ENCODE peak calls at places on chromosomes 12 and 14, in ten cellular contexts. O is stimulated activated CD8-positive, alpha-beta memory T cell treated with anti-CD3 and anti-CD28 coated beads, Interleukin-12 subunit alpha, Interleukin-12 subunit beta, amount 100 ng/mL, for 1 hour; K is epithelial cell of prostate; I is neural progenitor cell; Y is Caco-2; N is activated B cell treated with CpG ODN at 0.5 μM for 24 hours; Z is ACHN; F is activated naive CD4-positive, alpha-beta T cell treated with Interleukin-2 at 50 U/mL for 16 hours; G is NCI-H774; R is heart right ventricle. P is an unnamed sample.

GRCh38 chr12:116299548-116300150 is 22.2 kb upstream of the MED13L start:
- DNase-seq in Z (no peak), G (no peak), I (no peak), F (no peak), K (no peak), R (no peak), Y (no peak), N (no peak), O (no peak), P (no peak)

GRCh38 chr12:66962316-66962715 is 283.4 kb upstream of the GRIP1 start:
- DNase-seq in Z (no peak), R (no peak), F (no peak), G (no peak), N (no peak), I (no peak), K (no peak), O (no peak), Y (no peak), P (no peak)

GRCh38 chr12:78797201-78797931 is 67.2 kb upstream of the SYT1 start:
- DNase-seq in Z (no peak), K (no peak), Y (no peak), O (no peak), N (no peak), F (no peak), R (no peak), I (no peak), G (no peak), P (no peak)

GRCh38 chr14:92726135-92726932 is 22.1 kb downstream of the LGMN start:
- DNase-seq in K (peak; percentile 78), I (no peak), O (no peak), F (peak; percentile 46), N (no peak), R (peak; percentile 62), G (no peak), Y (peak; percentile 30), Z (peak; percentile 42), P (no peak)

GRCh38 chr12:52249041-52249461 is 16.0 kb downstream of the KRT7 start:
- DNase-seq in F (no peak), K (no peak), Z (no peak), I (no peak), Y (no peak), O (no peak), R (peak; percentile 58), N (no peak), G (no peak), P (no peak)

GRCh38 chr14:90298230-90298629 is 33.5 kb downstream of the NRDE2 start:
- DNase-seq in G (no peak), N (no peak), O (no peak), K (no peak), R (no peak), Y (no peak), F (no peak), I (no peak), Z (no peak), P (no peak)

GRCh38 chr12:89768586-89769482 is 60.2 kb upstream of the ATP2B1 start:
- DNase-seq in G (no peak), N (no peak), Z (peak; percentile 24), F (peak; percentile 34), R (no peak), I (no peak), Y (peak; percentile 23), K (peak; percentile 98), O (no peak), P (no peak)

GRCh38 chr12:131990066-131990979 is 40.6 kb downstream of the EP400 start:
- DNase-seq in Y (no peak), O (no peak), Z (peak; percentile 95), K (no peak), R (no peak), F (no peak), G (no peak), N (no peak), I (peak; percentile 89), P (no peak)

GRCh38 chr12:71626768-71627167 is 36.9 kb downstream of the ZFC3H1 start:
- DNase-seq in O (no peak), G (no peak), R (no peak), F (no peak), N (no peak), I (no peak), Z (no peak), K (no peak), Y (no peak), P (no peak)

GRCh38 chr12:132766380-132767085 is 4.9 kb upstream of the ANKLE2 start:
- DNase-seq in N (no peak), K (no peak), F (no peak), Y (no peak), Z (no peak), G (no peak), O (no peak), R (peak; percentile 77), I (no peak), P (no peak)

GRCh38 chr12:65460076-65460475 is 181.6 kb downstream of the MSRB3 start:
- DNase-seq in O (no peak), N (no peak), I (peak; percentile 53), Z (no peak), G (no peak), K (no peak), R (no peak), Y (no peak), F (no peak), P (no peak)

GRCh38 chr14:35470775-35471174 is 63.2 kb upstream of the INSM2 start:
- DNase-seq in N (no peak), R (no peak), F (no peak), O (no peak), Y (peak; percentile 13), I (peak; percentile 49), K (no peak), Z (peak; percentile 14), G (no peak), P (peak; percentile 2)

GRCh38 chr14:100015251-100015655 is 50.0 kb upstream of the EVL start:
- DNase-seq in R (no peak), N (no peak), F (no peak), Z (no peak), I (no peak), G (no peak), O (no peak), Y (no peak), K (no peak), P (no peak)

GRCh38 chr12:89709994-89710872 is 1.6 kb upstream of the ATP2B1 start:
- DNase-seq in K (no peak), Y (peak; percentile 70), N (no peak), F (no peak), O (no peak), Z (no peak), R (peak; percentile 67), I (peak; percentile 77), G (peak; percentile 77), P (no peak)

GRCh38 chr14:49598479-49599301 is at the start of gene LRR1:
- DNase-seq in Y (peak; percentile 94), N (peak; percentile 94), K (peak; percentile 39), F (peak; percentile 90), I (peak; percentile 86), Z (peak; percentile 86), R (peak; percentile 89), G (peak; percentile 68), O (peak; percentile 72), P (peak; percentile 76)

GRCh38 chr14:102234331-102235264 is 70.4 kb downstream of the MOK start:
- DNase-seq in O (no peak), I (no peak), R (no peak), Z (no peak), G (no peak), N (no peak), K (no peak), F (no peak), Y (no peak), P (no peak)

GRCh38 chr12:19739195-19739776 is 300.0 kb downstream of the AEBP2 start:
- DNase-seq in O (peak; percentile 4), G (peak; percentile 33), R (no peak), Z (peak; percentile 67), F (peak; percentile 15), N (no peak), K (no peak), I (peak; percentile 61), Y (peak; percentile 59), P (peak; percentile 24)

GRCh38 chr12:116532428-116532827 is 26.8 kb upstream of the MAP1LC3B2 start:
- DNase-seq in Y (no peak), K (no peak), G (no peak), I (no peak), N (no peak), Z (no peak), O (no peak), R (no peak), F (no peak), P (no peak)

GRCh38 chr12:2648406-2648805 is 146.4 kb upstream of the FKBP4 start:
- DNase-seq in R (no peak), I (no peak), F (no peak), N (no peak), Y (no peak), K (no peak), Z (no peak), O (no peak), G (no peak), P (no peak)

GRCh38 chr14:33938131-33938949 is 12.5 kb downstream of the EGLN3 start:
- DNase-seq in R (peak; percentile 86), K (peak; percentile 12), O (no peak), Y (no peak), I (peak; percentile 82), Z (no peak), F (no peak), N (no peak), G (peak; percentile 86), P (no peak)

GRCh38 chr12:18753481-18754117 is 15.7 kb downstream of the CAPZA3 start:
- DNase-seq in K (no peak), R (peak; percentile 39), I (peak; percentile 88), N (no peak), Y (no peak), O (no peak), G (no peak), F (no peak), Z (no peak), P (no peak)

GRCh38 chr12:123942911-123943648 is 29.6 kb downstream of the CCDC92 start:
- DNase-seq in G (no peak), Z (no peak), F (no peak), R (no peak), K (no peak), O (no peak), N (no peak), Y (no peak), I (no peak), P (no peak)

GRCh38 chr12:52992699-52993557 is 13.3 kb upstream of the EIF4B start:
- DNase-seq in R (no peak), Y (peak; percentile 78), Z (peak; percentile 90), F (no peak), I (no peak), K (peak; percentile 49), G (no peak), N (no peak), O (no peak), P (no peak)

GRCh38 chr12:125208942-125209341 is 143.7 kb downstream of the AACS start:
- DNase-seq in O (no peak), Z (no peak), F (no peak), K (no peak), I (peak; percentile 69), Y (no peak), R (no peak), N (no peak), G (no peak), P (no peak)

P was measured in NCI-H1930.